ENCODE peak calls at places on chromosomes 12 and 14, in nine cellular contexts. O is Peyer's patch, E is IMR-90, S is body of pancreas, N is mammary epithelial cell, B is uterus, C is GM23338, Y is NT2/D1, T is HCT116. L is an unnamed sample. For H3K36me3, the result is how much of the 10 kb centered on the place peaks cover.

GRCh38 chr14:21039059-21039422 is 3.1 kb upstream of the RNASE7 start:
- DNase-seq in T (no peak), S (peak), O (peak), Y (no peak), N (peak), C (peak), B (peak), E (peak), L (peak)

GRCh38 chr14:93789366-93790130 is 1.3 kb upstream of the PRIMA1 start:
- DNase-seq in O (no peak), T (no peak), E (no peak), N (no peak), S (no peak), C (peak), Y (no peak), B (no peak), L (no peak)

GRCh38 chr14:101074124-101075024 is 170.9 kb upstream of the RTL1 start:
- DNase-seq in E (no peak), C (no peak), B (no peak), N (no peak), S (no peak), Y (no peak), T (no peak), O (peak), L (no peak)

GRCh38 chr12:97404549-97404948 is 58.1 kb upstream of the RMST start:
- DNase-seq in O (no peak), S (peak), T (peak), N (peak), B (no peak), Y (peak), E (peak), C (peak), L (peak)

GRCh38 chr14:49897414-49897813 is 4.5 kb downstream of the ARF6 start:
- DNase-seq in C (no peak), Y (no peak), E (no peak), T (no peak), S (no peak), O (no peak), N (no peak), B (no peak), L (no peak)

GRCh38 chr14:91649930-91650329 is 82.0 kb downstream of the CATSPERB start:
- DNase-seq in O (peak), C (peak), T (peak), E (peak), B (peak), Y (peak), S (peak), N (peak), L (peak)

GRCh38 chr12:1496162-1496925 is 98.0 kb downstream of the FBXL14 start:
- DNase-seq in O (no peak), B (no peak), C (no peak), T (no peak), Y (no peak), E (peak), S (no peak), N (no peak), L (no peak)

GRCh38 chr12:12108441-12109058 is 37.8 kb downstream of the BCL2L14 start:
- DNase-seq in O (no peak), S (no peak), C (no peak), Y (no peak), B (no peak), N (no peak), E (no peak), T (no peak), L (no peak)

GRCh38 chr12:4910502-4911315 is 1.0 kb downstream of the KCNA1 start:
- DNase-seq in O (no peak), Y (no peak), T (no peak), C (peak), B (no peak), N (no peak), E (no peak), S (no peak), L (no peak)

GRCh38 chr12:131816495-131816894 is 11.7 kb upstream of the MMP17 start:
- DNase-seq in N (no peak), T (no peak), O (no peak), S (no peak), Y (no peak), C (no peak), B (no peak), E (no peak), L (no peak)

GRCh38 chr12:18737819-18738218 is at the start of the genes CAPZA3 and PLCZ1:
- DNase-seq in S (no peak), E (no peak), Y (no peak), C (no peak), O (no peak), N (no peak), B (no peak), T (no peak), L (no peak)

GRCh38 chr14:69441948-69442347 is 42.6 kb upstream of the PLEKHD1 start:
- DNase-seq in O (no peak), Y (no peak), T (no peak), N (no peak), B (no peak), E (no peak), S (no peak), C (no peak), L (no peak)

GRCh38 chr12:56188786-56189335 is 422 bp downstream of the SMARCC2 start:
- DNase-seq in N (no peak), B (no peak), C (peak), E (no peak), Y (no peak), S (no peak), T (no peak), O (no peak), L (no peak)

GRCh38 chr12:6592087-6592486 is 15.1 kb downstream of the CHD4 start:
- DNase-seq in T (no peak), B (no peak), N (no peak), O (no peak), Y (no peak), E (no peak), C (no peak), S (no peak), L (no peak)
- H3K36me3 ChIP-seq in T (half or more), B (under half), N (half or more), O (half or more), Y (half or more), E (half or more), C (half or more), S (under half), L (under half)

GRCh38 chr14:95460647-95461478 is 55.6 kb downstream of the SYNE3 start:
- DNase-seq in N (no peak), O (peak), T (peak), B (peak), E (peak), S (no peak), Y (peak), C (peak), L (peak)
- H3K4me3 ChIP-seq in N (no peak), O (no peak), T (peak), B (no peak), E (no peak), S (no peak), Y (no peak), C (no peak), L (no peak)

GRCh38 chr14:80679273-80679672 is 262.3 kb downstream of the CEP128 start:
- DNase-seq in Y (no peak), S (no peak), O (no peak), C (no peak), B (no peak), E (no peak), N (no peak), T (no peak), L (no peak)
- H3K36me3 ChIP-seq in Y (under half), S (under half), O (under half), C (under half), B (under half), E (under half), N (under half), T (under half), L (under half)

GRCh38 chr12:98678236-98678945 is 33.3 kb downstream of the APAF1 start:
- DNase-seq in E (no peak), S (no peak), N (no peak), C (peak), T (no peak), B (no peak), Y (no peak), O (no peak), L (no peak)
- H3K4me3 ChIP-seq in E (no peak), S (no peak), N (no peak), C (no peak), T (no peak), B (no peak), Y (no peak), O (no peak), L (no peak)

GRCh38 chr14:54702014-54702491 is 135.1 kb downstream of the SAMD4A start:
- DNase-seq in C (no peak), Y (no peak), O (no peak), S (no peak), E (no peak), T (no peak), N (no peak), B (no peak), L (no peak)
- H3K36me3 ChIP-seq in C (under half), Y (under half), O (under half), S (under half), E (under half), T (under half), N (under half), B (under half), L (under half)

GRCh38 chr14:105060751-105061427 is 4.3 kb downstream of the GPR132 start:
- DNase-seq in E (no peak), C (no peak), O (peak), Y (no peak), B (no peak), T (no peak), S (no peak), N (no peak), L (no peak)
- H3K4me3 ChIP-seq in E (no peak), C (no peak), O (peak), Y (no peak), B (no peak), T (no peak), S (no peak), N (no peak), L (no peak)

GRCh38 chr12:49519574-49519936 is 19.3 kb upstream of the KCNH3 start:
- DNase-seq in B (no peak), N (no peak), E (no peak), O (no peak), Y (no peak), S (no peak), T (no peak), C (no peak), L (no peak)
- H3K36me3 ChIP-seq in B (under half), N (under half), E (under half), O (under half), Y (under half), S (under half), T (under half), C (under half), L (under half)

GRCh38 chr14:33954016-33954598 is 3.2 kb upstream of the EGLN3 start:
- DNase-seq in N (no peak), S (peak), O (no peak), Y (no peak), C (no peak), T (no peak), E (no peak), B (no peak), L (no peak)

GRCh38 chr14:33949051-33950037 is 1.5 kb downstream of the EGLN3 start:
- DNase-seq in S (no peak), T (no peak), O (no peak), N (no peak), Y (no peak), E (no peak), B (no peak), C (peak), L (no peak)

GRCh38 chr14:33950320-33951182 is at the start of gene EGLN3:
- DNase-seq in T (peak), E (peak), N (peak), S (peak), O (peak), B (peak), Y (peak), C (peak), L (peak)

GRCh38 chr14:33952541-33952940 is 1.7 kb upstream of the EGLN3 start:
- DNase-seq in B (no peak), E (no peak), Y (no peak), T (no peak), S (no peak), O (no peak), C (no peak), N (no peak), L (no peak)

DNA sequence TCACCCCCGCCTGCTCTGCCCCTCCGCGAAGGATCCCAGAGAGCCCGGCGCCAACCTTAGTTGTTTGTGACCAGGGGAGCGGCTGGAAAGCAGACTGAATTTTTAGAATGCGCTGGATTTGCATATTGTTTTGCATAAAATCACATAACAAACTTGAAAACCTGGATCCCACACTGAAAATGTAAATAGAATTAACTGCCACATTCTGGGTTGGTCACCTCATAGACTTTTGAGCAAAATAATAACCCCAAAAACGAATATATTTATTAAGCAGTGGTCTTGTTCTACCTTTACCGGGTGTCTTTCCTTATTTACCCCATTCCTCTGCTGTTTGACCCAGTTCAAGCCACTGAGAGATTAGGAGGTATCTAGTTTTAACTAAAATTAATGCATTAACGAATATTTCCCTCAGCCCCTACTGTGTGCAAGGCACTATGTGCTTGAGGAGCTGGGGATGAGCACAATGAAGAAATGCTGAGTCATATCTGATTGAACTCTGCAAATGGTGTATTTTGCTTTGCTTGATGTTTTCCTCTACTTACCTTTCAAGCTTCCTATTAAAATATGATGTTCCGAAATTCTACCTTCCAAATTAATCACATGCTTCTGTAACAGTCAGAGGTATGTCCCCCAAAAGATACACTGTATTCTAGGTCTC is 438 bp upstream of the EGLN3 start:
- DNase-seq in O (no peak), B (no peak), N (no peak), T (no peak), C (peak), Y (no peak), S (no peak), E (no peak), L (peak)
- H3K4me3 ChIP-seq in O (peak), B (peak), N (peak), T (peak), C (peak), Y (no peak), S (peak), E (peak), L (peak)

DNA sequence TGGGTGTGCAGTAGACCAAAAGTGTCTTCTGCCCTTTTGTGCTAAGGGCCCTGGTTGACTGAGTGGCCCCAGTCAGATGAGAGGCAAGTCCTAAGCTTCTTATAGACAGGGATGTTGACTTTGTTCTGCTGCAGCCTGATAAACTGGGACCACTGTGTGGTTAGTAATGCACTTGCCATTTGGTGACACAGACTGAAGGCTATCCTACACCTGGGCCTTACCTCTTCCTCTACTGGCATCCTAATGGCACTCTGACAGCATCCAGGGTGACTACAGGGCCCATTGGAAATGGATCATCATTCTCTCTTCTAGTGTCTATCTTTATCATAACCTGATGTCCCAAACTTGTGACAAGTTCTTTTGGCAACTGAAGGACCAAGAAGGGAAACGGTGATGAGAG is 3.3 kb downstream of the SDR39U1 start:
- DNase-seq in T (no peak), N (no peak), O (no peak), B (no peak), C (no peak), S (no peak), E (no peak), Y (no peak), L (no peak)
- H3K36me3 ChIP-seq in T (under half), N (under half), O (half or more), B (under half), C (under half), S (under half), E (under half), Y (half or more), L (under half)

DNA sequence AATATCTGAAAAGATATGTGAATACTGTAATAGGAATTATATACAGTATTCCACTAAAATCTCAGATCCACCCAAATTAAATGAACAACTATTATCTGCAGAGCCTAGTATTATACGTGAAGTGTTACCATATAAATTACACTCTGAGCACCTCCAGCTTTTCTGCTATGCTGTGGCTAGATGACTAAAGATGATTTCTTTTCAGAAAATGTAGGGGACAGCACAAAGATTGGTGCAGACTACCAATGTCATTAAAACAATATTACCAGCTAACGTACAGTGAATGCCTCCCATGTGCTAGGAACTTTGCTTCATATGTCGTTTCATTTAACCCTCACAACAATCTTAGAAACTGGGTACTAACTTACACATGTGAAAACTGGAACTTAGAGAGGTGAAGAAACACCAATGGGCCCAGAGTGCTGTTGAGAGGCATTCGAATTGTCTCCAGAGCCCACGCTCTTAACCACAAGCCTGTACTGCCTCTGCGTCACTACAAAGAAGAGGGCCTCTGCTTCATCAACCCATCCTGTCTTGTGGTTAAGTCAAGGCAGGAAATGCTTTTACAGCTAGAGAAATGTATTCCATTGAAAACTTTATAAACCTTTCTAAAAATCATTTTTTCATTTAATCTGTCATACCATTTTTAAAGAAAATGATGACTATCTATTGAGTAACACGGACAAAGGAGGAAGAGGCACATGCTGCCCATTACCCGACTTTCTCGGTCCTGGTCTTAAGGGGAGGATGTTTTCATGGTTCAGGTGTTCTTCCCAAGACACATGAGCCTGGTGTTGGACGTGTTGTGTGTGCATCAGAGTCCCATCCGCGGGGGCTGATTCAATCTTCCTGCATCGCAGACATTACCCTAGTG is 1.3 kb downstream of the GPR65 start:
- DNase-seq in N (no peak), S (no peak), B (no peak), O (peak), E (no peak), C (no peak), Y (no peak), T (no peak), L (no peak)
- H3K4me3 ChIP-seq in N (no peak), S (no peak), B (no peak), O (peak), E (no peak), C (no peak), Y (no peak), T (no peak), L (no peak)